ENCODE peak calls at places on chromosomes 4 and X, in nine cellular contexts. V, T, H, M, I, E, R, Q and J are unnamed samples.

GRCh38 chr4:47287735-47288134 is 175.8 kb downstream of the COMMD8 start:
- DNase-seq in I (peak), T (peak), M (peak), H (no peak), V (no peak), E (peak), Q (no peak), R (peak), J (peak)

GRCh38 chrX:154655786-154656185 is 2.4 kb upstream of the CTAG2 start:
- DNase-seq in V (no peak), H (no peak), I (no peak), Q (no peak), T (no peak), R (no peak), E (no peak), M (no peak), J (no peak)

GRCh38 chrX:150150081-150150779 is 211.9 kb upstream of the EOLA2 start:
- DNase-seq in T (no peak), V (no peak), I (no peak), Q (no peak), H (no peak), E (no peak), R (no peak), M (no peak), J (no peak)

GRCh38 chr4:151808120-151808529 is 47.3 kb upstream of the GATB start:
- DNase-seq in T (no peak), E (no peak), R (peak), H (no peak), M (no peak), I (no peak), Q (no peak), V (no peak), J (no peak)

GRCh38 chrX:69362889-69363288 is 141.2 kb upstream of the NALF2 start:
- DNase-seq in E (no peak), I (peak), M (no peak), Q (no peak), R (no peak), T (peak), V (peak), H (no peak), J (no peak)

GRCh38 chr4:3765271-3766206 is 646 bp upstream of the ADRA2C start:
- DNase-seq in V (no peak), T (no peak), Q (peak), H (no peak), R (peak), M (no peak), I (peak), E (peak), J (no peak)

GRCh38 chr4:33715996-33716395 is 2528.3 kb downstream of the ARAP2 start:
- DNase-seq in M (peak), T (peak), R (peak), E (peak), Q (no peak), H (no peak), V (no peak), I (peak), J (no peak)

GRCh38 chr4:128068927-128069326 is 7.8 kb downstream of the LARP1B start:
- DNase-seq in H (no peak), R (peak), V (no peak), Q (no peak), T (no peak), E (peak), I (peak), M (no peak), J (no peak)

GRCh38 chrX:40539214-40540142 is 41.3 kb upstream of the ATP6AP2 start:
- DNase-seq in I (peak), R (peak), Q (no peak), V (peak), M (no peak), T (peak), E (peak), H (peak), J (peak)

GRCh38 chrX:349196-349595 is 30.6 kb upstream of the GTPBP6 start:
- DNase-seq in Q (peak), M (no peak), V (no peak), R (no peak), I (no peak), H (no peak), E (no peak), T (no peak), J (no peak)

GRCh38 chr4:186689476-186689875 is 34.2 kb downstream of the FAT1 start:
- DNase-seq in I (peak), M (peak), V (no peak), Q (no peak), R (no peak), T (no peak), E (no peak), H (no peak), J (no peak)

GRCh38 chr4:124530464-124531077 is 182.0 kb downstream of the ANKRD50 start:
- DNase-seq in M (peak), I (peak), Q (no peak), H (no peak), T (no peak), E (peak), R (peak), V (no peak), J (no peak)

GRCh38 chr4:97593248-97593647 is 550.0 kb downstream of the STPG2 start:
- DNase-seq in I (no peak), H (peak), R (no peak), V (no peak), T (no peak), E (no peak), M (no peak), Q (no peak), J (no peak)

GRCh38 chr4:102321260-102321991 is 23.9 kb downstream of the SLC39A8 start:
- DNase-seq in R (no peak), I (no peak), E (no peak), T (no peak), V (no peak), M (no peak), H (no peak), Q (no peak), J (no peak)

GRCh38 chr4:181835348-181835747 is 407.9 kb upstream of the TENM3 start:
- DNase-seq in T (no peak), E (no peak), R (peak), M (peak), Q (no peak), I (no peak), H (no peak), V (no peak), J (no peak)

GRCh38 chr4:141247430-141247780 is 26.7 kb downstream of the ZNF330 start:
- DNase-seq in E (no peak), V (no peak), H (no peak), I (peak), M (no peak), R (no peak), Q (no peak), T (no peak), J (no peak)

GRCh38 chr4:83725076-83726074 is 189.5 kb downstream of the GPAT3 start:
- DNase-seq in E (no peak), R (no peak), Q (no peak), H (no peak), V (no peak), I (no peak), T (no peak), M (no peak), J (no peak)

GRCh38 chr4:165096776-165097175 is 15.9 kb downstream of the TMEM192 start:
- DNase-seq in M (no peak), V (no peak), E (peak), R (no peak), T (no peak), I (peak), Q (no peak), H (no peak), J (no peak)

GRCh38 chrX:24014388-24015018 is 12.5 kb downstream of the KLHL15 start:
- DNase-seq in V (no peak), T (no peak), M (no peak), H (no peak), R (no peak), E (no peak), Q (no peak), I (no peak), J (no peak)

GRCh38 chrX:17154001-17154400 is 207.5 kb downstream of the REPS2 start:
- DNase-seq in Q (no peak), V (no peak), I (peak), E (no peak), T (no peak), R (peak), H (no peak), M (no peak), J (no peak)

GRCh38 chr4:110959041-110959643 is 336.3 kb upstream of the PITX2 start:
- DNase-seq in V (no peak), Q (no peak), I (peak), H (no peak), R (no peak), T (no peak), M (no peak), E (peak), J (no peak)

GRCh38 chr4:112348488-112349158 is 51.5 kb downstream of the ALPK1 start:
- DNase-seq in E (peak), T (no peak), M (no peak), I (peak), V (peak), H (no peak), Q (peak), R (peak), J (peak)

DNA sequence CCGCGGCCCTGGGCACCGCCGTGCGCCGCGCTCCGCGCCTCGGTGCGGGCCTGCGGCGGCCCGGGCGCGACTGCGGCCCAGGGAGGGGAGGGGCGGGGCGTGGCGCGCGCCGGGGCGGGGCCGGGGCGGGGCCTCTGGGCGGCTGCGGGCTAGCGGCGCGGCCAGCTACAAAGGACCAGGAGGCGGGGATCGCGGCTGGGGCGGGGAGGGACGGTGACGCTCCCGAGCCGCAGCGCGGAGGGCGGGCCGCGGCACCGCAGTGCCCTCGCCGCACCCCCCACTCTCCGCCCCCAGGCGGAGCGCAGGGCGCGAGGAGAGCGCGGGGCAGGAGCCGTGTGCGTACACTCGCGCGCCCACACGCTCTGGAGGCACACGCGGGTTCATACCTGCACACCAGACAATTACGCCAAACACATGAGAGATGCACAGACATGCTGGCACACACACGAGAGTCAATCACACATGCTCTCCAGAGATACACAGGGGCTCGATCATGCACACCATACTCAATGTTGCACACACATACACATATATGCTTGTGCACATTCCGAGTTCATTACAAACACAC is at the start of gene CRMP1:
- DNase-seq in R (no peak), Q (no peak), T (no peak), H (no peak), M (no peak), E (no peak), V (no peak), I (no peak), J (no peak)
- H3K4me3 ChIP-seq in R (no peak), Q (peak), T (no peak), H (no peak), M (no peak), E (no peak), V (no peak), I (no peak), J (no peak)

DNA sequence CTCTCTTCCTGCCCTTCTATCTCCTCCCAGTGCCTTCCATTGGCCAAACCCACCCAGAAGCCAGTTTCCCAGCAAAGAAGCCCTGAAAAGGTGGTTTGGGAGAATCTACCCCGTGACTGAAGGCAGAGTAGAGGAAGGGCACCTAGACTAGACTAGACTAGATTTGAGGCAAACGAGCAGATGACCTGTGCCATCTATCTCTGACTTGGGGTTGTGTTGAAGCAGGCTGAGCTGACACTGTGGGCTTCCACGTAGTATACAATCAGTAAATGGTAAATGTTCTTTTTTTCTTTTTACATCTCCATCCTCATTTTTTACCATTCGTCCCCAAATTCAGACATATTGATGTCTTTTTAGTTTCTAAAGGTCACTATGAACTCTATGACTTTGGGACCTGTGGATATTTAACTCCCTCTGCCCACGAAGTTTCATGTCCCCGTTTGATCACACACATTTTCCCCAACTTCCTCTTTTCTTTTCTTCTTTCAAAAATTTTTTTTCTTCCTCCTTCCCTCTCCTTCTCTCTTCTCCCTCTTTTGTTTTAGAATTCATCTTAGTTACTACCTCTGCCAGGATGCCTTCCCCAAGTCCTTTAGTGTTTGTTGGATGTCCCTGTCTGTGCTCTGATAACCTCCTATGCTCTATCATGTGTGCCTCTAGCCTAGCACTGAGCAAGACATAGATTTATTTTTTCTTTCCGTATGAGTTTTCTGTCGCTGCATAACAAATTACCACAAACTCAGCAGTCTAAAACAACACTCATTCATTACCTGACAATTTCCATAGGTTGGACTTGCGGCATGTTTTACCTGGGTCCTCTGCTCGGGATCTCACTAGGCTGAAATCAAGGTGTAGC is 6.2 kb upstream of the AFF1 start:
- DNase-seq in R (no peak), V (no peak), H (no peak), Q (no peak), E (no peak), M (no peak), T (no peak), I (no peak), J (no peak)
- H3K4me3 ChIP-seq in R (no peak), V (no peak), H (no peak), Q (no peak), E (no peak), M (no peak), T (no peak), I (no peak), J (no peak)

DNA sequence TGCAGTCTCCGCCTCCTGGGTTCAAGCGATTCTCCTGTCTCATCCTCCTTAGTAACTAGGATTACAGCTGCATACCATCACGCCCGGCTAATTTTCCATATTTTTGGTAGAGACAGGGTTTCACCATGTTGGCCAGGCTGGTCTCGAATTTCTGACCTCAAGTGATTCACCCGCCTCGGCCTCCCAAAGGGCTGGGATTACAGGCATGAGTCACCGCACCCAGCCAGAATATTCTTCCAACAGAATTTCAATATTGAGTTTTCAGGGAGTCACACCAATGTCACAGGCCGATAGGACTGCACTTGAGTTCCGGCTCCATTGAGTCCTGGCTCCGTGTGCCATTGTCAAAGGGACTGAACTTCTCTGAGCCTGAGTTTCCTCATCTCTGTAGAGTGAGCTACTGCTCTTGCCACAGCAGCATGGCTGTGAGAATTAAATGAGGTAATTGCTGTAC is 82.9 kb downstream of the CLCN4 start:
- DNase-seq in R (peak), Q (no peak), V (peak), H (no peak), M (no peak), E (peak), T (no peak), I (peak), J (peak)
- H3K4me3 ChIP-seq in R (no peak), Q (no peak), V (no peak), H (no peak), M (no peak), E (no peak), T (no peak), I (no peak), J (no peak)

GRCh38 chrX:140503714-140504351 is 1.0 kb downstream of the SOX3 start:
- DNase-seq in I (no peak), T (no peak), E (no peak), M (no peak), Q (no peak), H (no peak), R (no peak), V (no peak), J (no peak)
- H3K4me3 ChIP-seq in I (no peak), T (peak), E (no peak), M (peak), Q (peak), H (no peak), R (no peak), V (peak), J (peak)